ENCODE peak calls at places on chromosome 13, in four cellular contexts. One of them, this sample, is unnamed.

GRCh38 chr13:112977525-112977924 is 8.5 kb downstream of the MCF2L start:
- DNase-seq in brain microvascular endothelial cell: no peak
- DNase-seq in GOT3: no peak
- DNase-seq in posterior vena cava: no peak
- DNase-seq in this sample: no peak

GRCh38 chr13:94006271-94006670 is 473.2 kb downstream of the DCT start:
- DNase-seq in brain microvascular endothelial cell: no peak
- DNase-seq in GOT3: no peak
- DNase-seq in posterior vena cava: no peak
- DNase-seq in this sample: no peak

GRCh38 chr13:48985751-48986150 is 10.0 kb downstream of the FNDC3A start:
- DNase-seq in brain microvascular endothelial cell: no peak
- DNase-seq in GOT3: no peak
- DNase-seq in posterior vena cava: no peak
- DNase-seq in this sample: no peak

GRCh38 chr13:113448885-113449692 is 4.2 kb downstream of the ADPRHL1 start:
- DNase-seq in brain microvascular endothelial cell: no peak
- DNase-seq in GOT3: peak
- DNase-seq in posterior vena cava: peak
- DNase-seq in this sample: no peak

GRCh38 chr13:44365899-44366298 is 7.7 kb upstream of the SERP2 start:
- DNase-seq in brain microvascular endothelial cell: no peak
- DNase-seq in GOT3: no peak
- DNase-seq in posterior vena cava: no peak
- DNase-seq in this sample: no peak

GRCh38 chr13:100254002-100254401 is 165.1 kb downstream of the PCCA start:
- DNase-seq in brain microvascular endothelial cell: no peak
- DNase-seq in GOT3: no peak
- DNase-seq in posterior vena cava: no peak
- DNase-seq in this sample: no peak

GRCh38 chr13:79749556-79749955 is 268.6 kb downstream of the NDFIP2 start:
- DNase-seq in brain microvascular endothelial cell: no peak
- DNase-seq in GOT3: no peak
- DNase-seq in posterior vena cava: no peak
- DNase-seq in this sample: no peak

GRCh38 chr13:50130686-50131051 is 115.4 kb downstream of the KCNRG start:
- DNase-seq in brain microvascular endothelial cell: peak
- DNase-seq in GOT3: no peak
- DNase-seq in posterior vena cava: no peak
- DNase-seq in this sample: no peak

GRCh38 chr13:45349438-45349837 is 8.5 kb upstream of the TPT1 start:
- DNase-seq in brain microvascular endothelial cell: no peak
- DNase-seq in GOT3: no peak
- DNase-seq in posterior vena cava: no peak
- DNase-seq in this sample: no peak

GRCh38 chr13:37492741-37493514 is 105.6 kb downstream of the POSTN start:
- DNase-seq in brain microvascular endothelial cell: peak
- DNase-seq in GOT3: no peak
- DNase-seq in posterior vena cava: no peak
- DNase-seq in this sample: no peak

GRCh38 chr13:113550453-113550852 is 34.1 kb upstream of the TFDP1 start:
- DNase-seq in brain microvascular endothelial cell: no peak
- DNase-seq in GOT3: no peak
- DNase-seq in posterior vena cava: peak
- DNase-seq in this sample: no peak

GRCh38 chr13:56561327-56561726 is 579.4 kb upstream of the PRR20A start:
- DNase-seq in brain microvascular endothelial cell: no peak
- DNase-seq in GOT3: no peak
- DNase-seq in posterior vena cava: no peak
- DNase-seq in this sample: no peak

GRCh38 chr13:89199138-89199537 is 1528.0 kb downstream of the SLITRK5 start:
- DNase-seq in brain microvascular endothelial cell: no peak
- DNase-seq in GOT3: no peak
- DNase-seq in posterior vena cava: no peak
- DNase-seq in this sample: no peak

GRCh38 chr13:36891752-36892151 is 28.3 kb downstream of the SMAD9 start:
- DNase-seq in brain microvascular endothelial cell: no peak
- DNase-seq in GOT3: no peak
- DNase-seq in posterior vena cava: no peak
- DNase-seq in this sample: no peak

GRCh38 chr13:41029629-41030028 is 10.5 kb upstream of the ELF1 start:
- DNase-seq in brain microvascular endothelial cell: no peak
- DNase-seq in GOT3: no peak
- DNase-seq in posterior vena cava: no peak
- DNase-seq in this sample: no peak

GRCh38 chr13:44459674-44460073 is 86.0 kb downstream of the SERP2 start:
- DNase-seq in brain microvascular endothelial cell: no peak
- DNase-seq in GOT3: no peak
- DNase-seq in posterior vena cava: no peak
- DNase-seq in this sample: no peak

GRCh38 chr13:109784590-109785140 is 1.7 kb downstream of the IRS2 start:
- DNase-seq in brain microvascular endothelial cell: peak
- DNase-seq in GOT3: peak
- DNase-seq in posterior vena cava: peak
- DNase-seq in this sample: peak

GRCh38 chr13:112651306-112651705 is 38.5 kb upstream of the ATP11A start:
- DNase-seq in brain microvascular endothelial cell: no peak
- DNase-seq in GOT3: no peak
- DNase-seq in posterior vena cava: no peak
- DNase-seq in this sample: peak

GRCh38 chr13:76879211-76879875 is 6.9 kb downstream of the KCTD12 start:
- DNase-seq in brain microvascular endothelial cell: peak
- DNase-seq in GOT3: no peak
- DNase-seq in posterior vena cava: peak
- DNase-seq in this sample: no peak

GRCh38 chr13:101916758-101917474 is 464.4 kb downstream of the ITGBL1 start:
- DNase-seq in brain microvascular endothelial cell: no peak
- DNase-seq in GOT3: no peak
- DNase-seq in posterior vena cava: no peak
- DNase-seq in this sample: no peak

GRCh38 chr13:29743229-29743786 is 107.1 kb downstream of the UBL3 start:
- DNase-seq in brain microvascular endothelial cell: no peak
- DNase-seq in GOT3: no peak
- DNase-seq in posterior vena cava: peak
- DNase-seq in this sample: no peak

GRCh38 chr13:63012016-63012415 is 1596.4 kb upstream of the PCDH20 start:
- DNase-seq in brain microvascular endothelial cell: no peak
- DNase-seq in GOT3: no peak
- DNase-seq in posterior vena cava: no peak
- DNase-seq in this sample: no peak

GRCh38 chr13:25901460-25902376 is 150.1 kb downstream of the SHISA2 start:
- DNase-seq in brain microvascular endothelial cell: peak
- DNase-seq in GOT3: no peak
- DNase-seq in posterior vena cava: no peak
- DNase-seq in this sample: no peak

GRCh38 chr13:93496985-93497673 is 270.5 kb downstream of the GPC6 start:
- DNase-seq in brain microvascular endothelial cell: no peak
- DNase-seq in GOT3: no peak
- DNase-seq in posterior vena cava: no peak
- DNase-seq in this sample: no peak

GRCh38 chr13:26255717-26256277 is 1.9 kb downstream of the CDK8 start:
- DNase-seq in brain microvascular endothelial cell: no peak
- DNase-seq in GOT3: no peak
- DNase-seq in posterior vena cava: no peak
- DNase-seq in this sample: no peak

GRCh38 chr13:94860981-94861407 is 148.6 kb upstream of the SOX21 start:
- DNase-seq in brain microvascular endothelial cell: peak
- DNase-seq in GOT3: no peak
- DNase-seq in posterior vena cava: no peak
- DNase-seq in this sample: no peak

This sample was measured in dorsolateral prefrontal cortex.